ENCODE peak calls at places on chromosomes 11 and 22, in nine cellular contexts. One of them, this sample, is unnamed.

GRCh38 chr11:119803726-119804294 is 74.8 kb upstream of the NECTIN1 start:
- DNase-seq in hepatocyte: no peak
- DNase-seq in AG09309: no peak
- DNase-seq in fibroblast of lung: no peak
- DNase-seq in SJSA1: no peak
- DNase-seq in tibial nerve: no peak
- DNase-seq in A549: no peak
- DNase-seq in A673: no peak
- DNase-seq in HCT116: no peak
- DNase-seq in this sample: no peak

GRCh38 chr11:115869780-115870431 is 365.7 kb upstream of the CADM1 start:
- DNase-seq in AG09309: no peak
- DNase-seq in A673: no peak
- DNase-seq in SJSA1: peak
- DNase-seq in A549: no peak
- DNase-seq in hepatocyte: peak
- DNase-seq in HCT116: no peak
- DNase-seq in fibroblast of lung: peak
- DNase-seq in tibial nerve: no peak
- DNase-seq in this sample: peak

GRCh38 chr11:35583126-35583525 is 35.1 kb upstream of the FJX1 start:
- DNase-seq in A673: no peak
- DNase-seq in A549: no peak
- DNase-seq in AG09309: no peak
- DNase-seq in hepatocyte: no peak
- DNase-seq in fibroblast of lung: peak
- DNase-seq in SJSA1: peak
- DNase-seq in tibial nerve: no peak
- DNase-seq in HCT116: no peak
- DNase-seq in this sample: no peak

GRCh38 chr11:107387666-107388065 is 70.0 kb downstream of the CWF19L2 start:
- DNase-seq in fibroblast of lung: no peak
- DNase-seq in A549: no peak
- DNase-seq in SJSA1: no peak
- DNase-seq in hepatocyte: no peak
- DNase-seq in AG09309: no peak
- DNase-seq in HCT116: no peak
- DNase-seq in A673: no peak
- DNase-seq in tibial nerve: no peak
- DNase-seq in this sample: no peak

GRCh38 chr22:41772645-41773044 is 27.8 kb upstream of the CCDC134 start:
- DNase-seq in A549: peak
- DNase-seq in SJSA1: no peak
- DNase-seq in A673: no peak
- DNase-seq in AG09309: no peak
- DNase-seq in tibial nerve: no peak
- DNase-seq in hepatocyte: no peak
- DNase-seq in fibroblast of lung: no peak
- DNase-seq in HCT116: no peak
- DNase-seq in this sample: no peak

GRCh38 chr11:77027275-77027674 is 6.9 kb upstream of the B3GNT6 start:
- DNase-seq in fibroblast of lung: no peak
- DNase-seq in hepatocyte: no peak
- DNase-seq in SJSA1: no peak
- DNase-seq in A673: no peak
- DNase-seq in tibial nerve: no peak
- DNase-seq in AG09309: no peak
- DNase-seq in HCT116: no peak
- DNase-seq in A549: no peak
- DNase-seq in this sample: no peak

GRCh38 chr11:129317564-129317963 is 58.1 kb upstream of the BARX2 start:
- DNase-seq in A549: no peak
- DNase-seq in fibroblast of lung: no peak
- DNase-seq in A673: no peak
- DNase-seq in tibial nerve: no peak
- DNase-seq in HCT116: no peak
- DNase-seq in hepatocyte: peak
- DNase-seq in AG09309: no peak
- DNase-seq in SJSA1: no peak
- DNase-seq in this sample: no peak

GRCh38 chr11:60345489-60345888 is 18.4 kb downstream of the MS4A6E start:
- DNase-seq in SJSA1: peak
- DNase-seq in A549: no peak
- DNase-seq in A673: peak
- DNase-seq in HCT116: peak
- DNase-seq in AG09309: no peak
- DNase-seq in tibial nerve: no peak
- DNase-seq in hepatocyte: peak
- DNase-seq in fibroblast of lung: no peak
- DNase-seq in this sample: no peak

GRCh38 chr11:128598096-128598495 is 10.7 kb upstream of the ETS1 start:
- DNase-seq in A673: no peak
- DNase-seq in hepatocyte: no peak
- DNase-seq in SJSA1: no peak
- DNase-seq in fibroblast of lung: no peak
- DNase-seq in HCT116: no peak
- DNase-seq in tibial nerve: no peak
- DNase-seq in A549: no peak
- DNase-seq in AG09309: no peak
- DNase-seq in this sample: no peak

GRCh38 chr11:117457835-117458234 is 130.2 kb downstream of the CEP164 start:
- DNase-seq in hepatocyte: no peak
- DNase-seq in A549: no peak
- DNase-seq in fibroblast of lung: no peak
- DNase-seq in A673: no peak
- DNase-seq in HCT116: no peak
- DNase-seq in tibial nerve: no peak
- DNase-seq in AG09309: no peak
- DNase-seq in SJSA1: no peak
- DNase-seq in this sample: no peak

DNA sequence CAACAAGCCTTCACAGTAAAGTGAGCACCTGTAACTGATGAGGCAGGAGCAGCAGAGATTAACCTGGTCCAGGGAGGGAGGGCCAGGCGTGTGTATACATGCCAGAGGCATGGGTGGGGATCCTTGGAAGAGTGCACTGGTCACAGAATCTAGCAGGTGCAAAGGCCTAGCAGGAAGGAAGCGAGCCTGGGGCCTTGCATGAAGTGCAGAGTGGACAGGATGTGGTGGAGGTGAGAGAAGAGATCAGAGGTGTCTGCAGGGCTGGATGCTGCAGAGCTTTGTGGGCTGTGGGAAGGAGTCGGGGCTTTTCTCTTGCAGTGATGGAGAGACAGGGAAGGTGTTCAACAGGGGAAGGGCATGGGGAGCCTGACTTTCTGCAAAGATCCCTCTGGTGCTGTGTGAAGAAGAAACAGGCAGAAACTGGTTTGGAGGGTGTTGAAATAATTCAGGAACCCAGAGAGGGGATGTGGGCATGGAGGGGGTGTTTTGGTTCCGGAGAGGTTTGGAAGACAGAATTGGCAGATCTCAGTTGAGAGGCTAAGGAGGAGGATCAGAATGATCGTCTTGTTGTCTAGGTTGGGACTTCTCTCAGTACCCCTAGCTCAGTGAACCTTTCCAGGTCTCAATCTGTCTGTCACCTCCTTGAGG is 2.6 kb upstream of the TPST2 start:
- DNase-seq in SJSA1: no peak
- DNase-seq in hepatocyte: no peak
- DNase-seq in AG09309: no peak
- DNase-seq in HCT116: no peak
- DNase-seq in A549: no peak
- DNase-seq in fibroblast of lung: no peak
- DNase-seq in A673: no peak
- DNase-seq in tibial nerve: no peak
- DNase-seq in this sample: no peak
- H3K4me3 ChIP-seq in SJSA1: no peak
- H3K4me3 ChIP-seq in hepatocyte: no peak
- H3K4me3 ChIP-seq in AG09309: no peak
- H3K4me3 ChIP-seq in HCT116: no peak
- H3K4me3 ChIP-seq in A549: no peak
- H3K4me3 ChIP-seq in fibroblast of lung: no peak
- H3K4me3 ChIP-seq in A673: no peak
- H3K4me3 ChIP-seq in tibial nerve: no peak
- H3K4me3 ChIP-seq in this sample: no peak

DNA sequence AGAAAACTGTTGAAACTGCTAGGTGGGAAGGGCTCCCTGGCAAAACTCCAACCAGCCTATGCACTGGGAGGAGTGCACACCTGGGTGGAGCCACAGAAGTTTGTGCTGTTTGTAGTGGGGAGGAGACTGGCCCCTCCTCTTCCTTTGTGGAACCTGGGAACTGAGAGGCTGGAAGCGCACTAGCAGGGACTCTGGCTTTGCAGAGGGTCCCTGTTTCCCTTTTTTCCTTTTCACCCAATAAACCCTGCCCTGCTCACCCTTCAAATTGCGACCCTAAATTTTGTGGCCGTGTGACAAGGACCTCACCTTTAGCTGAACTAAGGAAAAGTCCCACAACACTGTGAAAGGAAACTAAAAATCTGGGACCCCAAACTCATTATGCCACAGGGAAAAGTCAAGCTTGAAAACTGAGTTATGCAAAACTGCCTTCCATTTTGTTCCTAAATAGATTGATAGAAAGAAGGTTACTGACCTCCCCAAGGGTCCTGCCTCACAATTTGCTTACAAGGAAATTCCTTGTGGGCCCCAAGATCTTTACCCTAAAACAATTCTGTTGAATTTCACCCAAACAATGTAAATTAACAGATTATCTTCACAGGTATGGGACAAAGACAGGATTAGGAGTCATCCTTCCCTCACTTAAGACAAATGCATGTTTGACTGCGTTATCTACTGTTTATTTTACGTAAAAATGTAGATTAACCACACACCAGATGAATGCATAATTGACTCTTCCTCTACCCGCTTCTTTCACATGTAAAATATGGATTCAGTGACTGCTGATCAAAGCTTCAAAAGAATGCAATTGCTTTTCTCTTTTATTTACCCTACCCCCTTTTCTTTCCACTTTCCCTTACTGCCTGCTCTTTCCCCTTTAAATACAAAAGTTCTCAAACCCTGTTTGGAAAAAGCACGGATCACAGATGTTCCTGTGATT is 80.9 kb downstream of the SLC36A4 start:
- DNase-seq in AG09309: no peak
- DNase-seq in A549: no peak
- DNase-seq in SJSA1: no peak
- DNase-seq in HCT116: no peak
- DNase-seq in A673: no peak
- DNase-seq in tibial nerve: no peak
- DNase-seq in hepatocyte: peak
- DNase-seq in fibroblast of lung: peak
- DNase-seq in this sample: no peak
- H3K4me3 ChIP-seq in AG09309: no peak
- H3K4me3 ChIP-seq in A549: no peak
- H3K4me3 ChIP-seq in SJSA1: no peak
- H3K4me3 ChIP-seq in HCT116: no peak
- H3K4me3 ChIP-seq in A673: no peak
- H3K4me3 ChIP-seq in tibial nerve: no peak
- H3K4me3 ChIP-seq in hepatocyte: no peak
- H3K4me3 ChIP-seq in fibroblast of lung: no peak
- H3K4me3 ChIP-seq in this sample: no peak

GRCh38 chr22:26631282-26631681 is 9.5 kb downstream of the CRYBA4 start:
- DNase-seq in hepatocyte: no peak
- DNase-seq in HCT116: no peak
- DNase-seq in AG09309: no peak
- DNase-seq in tibial nerve: no peak
- DNase-seq in A549: no peak
- DNase-seq in A673: no peak
- DNase-seq in SJSA1: no peak
- DNase-seq in fibroblast of lung: no peak
- DNase-seq in this sample: no peak

GRCh38 chr22:26632422-26633155 is 10.8 kb downstream of the CRYBA4 start:
- DNase-seq in tibial nerve: no peak
- DNase-seq in HCT116: no peak
- DNase-seq in hepatocyte: no peak
- DNase-seq in AG09309: no peak
- DNase-seq in A673: no peak
- DNase-seq in A549: no peak
- DNase-seq in fibroblast of lung: no peak
- DNase-seq in SJSA1: no peak
- DNase-seq in this sample: no peak

GRCh38 chr22:26636296-26636695 is 14.5 kb downstream of the CRYBA4 start:
- DNase-seq in hepatocyte: no peak
- DNase-seq in A673: no peak
- DNase-seq in tibial nerve: no peak
- DNase-seq in fibroblast of lung: no peak
- DNase-seq in A549: no peak
- DNase-seq in AG09309: no peak
- DNase-seq in SJSA1: no peak
- DNase-seq in HCT116: no peak
- DNase-seq in this sample: no peak

GRCh38 chr22:26634189-26634588 is 12.4 kb downstream of the CRYBA4 start:
- DNase-seq in A549: no peak
- DNase-seq in A673: no peak
- DNase-seq in tibial nerve: no peak
- DNase-seq in hepatocyte: no peak
- DNase-seq in SJSA1: no peak
- DNase-seq in AG09309: no peak
- DNase-seq in HCT116: no peak
- DNase-seq in fibroblast of lung: no peak
- DNase-seq in this sample: no peak

GRCh38 chr22:26635117-26635516 is 13.4 kb downstream of the CRYBA4 start:
- DNase-seq in hepatocyte: no peak
- DNase-seq in SJSA1: no peak
- DNase-seq in AG09309: no peak
- DNase-seq in fibroblast of lung: no peak
- DNase-seq in HCT116: no peak
- DNase-seq in tibial nerve: no peak
- DNase-seq in A673: no peak
- DNase-seq in A549: no peak
- DNase-seq in this sample: no peak
- H3K4me3 ChIP-seq in hepatocyte: no peak
- H3K4me3 ChIP-seq in SJSA1: no peak
- H3K4me3 ChIP-seq in AG09309: no peak
- H3K4me3 ChIP-seq in fibroblast of lung: no peak
- H3K4me3 ChIP-seq in HCT116: no peak
- H3K4me3 ChIP-seq in tibial nerve: no peak
- H3K4me3 ChIP-seq in A673: no peak
- H3K4me3 ChIP-seq in A549: no peak
- H3K4me3 ChIP-seq in this sample: no peak

DNA sequence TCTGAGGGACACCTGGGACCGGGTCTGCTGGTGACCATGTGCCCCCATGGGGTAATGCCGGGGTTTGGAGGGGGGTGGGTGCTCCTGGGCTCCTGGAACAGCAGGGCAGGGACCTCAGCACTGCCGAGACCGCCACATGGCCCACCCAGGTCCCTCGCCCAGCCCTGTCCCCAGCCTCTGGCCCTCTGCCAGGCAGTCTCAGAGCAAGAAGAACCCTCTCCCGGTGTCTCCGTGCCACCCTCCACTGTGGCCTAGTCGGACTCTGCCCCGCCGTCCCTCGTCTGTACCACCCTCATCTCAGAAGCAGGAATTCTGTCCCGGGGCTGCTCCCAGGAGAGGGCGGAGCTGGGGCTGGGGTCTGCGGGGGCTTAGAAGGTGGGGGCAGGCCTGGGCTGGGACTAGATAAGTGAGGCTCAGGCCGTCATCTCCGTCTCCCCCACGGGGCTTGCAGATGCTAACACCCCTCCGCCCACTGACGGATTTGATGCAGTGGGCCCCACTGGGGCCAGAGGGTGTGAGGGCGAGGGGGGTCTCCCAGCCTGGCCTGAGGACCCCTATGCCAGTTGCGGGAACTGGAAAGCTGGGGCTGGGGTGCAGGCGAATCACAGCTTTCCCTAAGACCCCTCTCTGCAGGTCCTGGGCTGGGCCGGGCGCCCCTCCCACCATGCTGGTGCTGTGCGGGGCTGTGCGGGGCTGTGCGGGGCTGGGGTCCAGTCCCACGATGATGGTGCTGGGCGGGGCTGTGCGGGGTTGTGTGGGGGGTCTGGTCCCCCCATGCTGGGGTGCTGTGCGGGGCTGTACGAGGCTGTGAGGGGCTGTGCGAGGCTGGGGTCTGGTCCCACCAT is 1.1 kb downstream of the MUC5AC start:
- DNase-seq in A549: no peak
- DNase-seq in HCT116: no peak
- DNase-seq in AG09309: no peak
- DNase-seq in tibial nerve: no peak
- DNase-seq in SJSA1: no peak
- DNase-seq in A673: no peak
- DNase-seq in hepatocyte: no peak
- DNase-seq in fibroblast of lung: no peak
- DNase-seq in this sample: no peak
- H3K4me3 ChIP-seq in A549: no peak
- H3K4me3 ChIP-seq in HCT116: no peak
- H3K4me3 ChIP-seq in AG09309: no peak
- H3K4me3 ChIP-seq in tibial nerve: no peak
- H3K4me3 ChIP-seq in SJSA1: no peak
- H3K4me3 ChIP-seq in A673: no peak
- H3K4me3 ChIP-seq in hepatocyte: no peak
- H3K4me3 ChIP-seq in fibroblast of lung: no peak
- H3K4me3 ChIP-seq in this sample: no peak

This sample was measured in AG04450.